ENCODE peak calls at places on chromosomes 6 and 20, in five cellular contexts. One of them, this sample, is unnamed.
A peak's percentile ranks its signal among the peaks of the same experiment; 100 is the strongest.

GRCh38 chr20:17636523-17637412 is 45.3 kb downstream of the RRBP1 start:
- DNase-seq in CD4-positive, CD25-positive, alpha-beta regulatory T cell: no peak
- DNase-seq in left ventricle myocardium inferior: no peak
- DNase-seq in CD8-positive, alpha-beta T cell: no peak
- DNase-seq in adrenal gland: no peak
- DNase-seq in this sample: no peak

GRCh38 chr20:22566876-22567658 is 17.3 kb downstream of the FOXA2 start:
- DNase-seq in CD4-positive, CD25-positive, alpha-beta regulatory T cell: no peak
- DNase-seq in left ventricle myocardium inferior: no peak
- DNase-seq in CD8-positive, alpha-beta T cell: no peak
- DNase-seq in adrenal gland: no peak
- DNase-seq in this sample: no peak

GRCh38 chr20:32456869-32457421 is 98.8 kb downstream of the ASXL1 start:
- DNase-seq in CD4-positive, CD25-positive, alpha-beta regulatory T cell: no peak
- DNase-seq in left ventricle myocardium inferior: no peak
- DNase-seq in CD8-positive, alpha-beta T cell: peak; percentile 40
- DNase-seq in adrenal gland: no peak
- DNase-seq in this sample: peak; percentile 35

GRCh38 chr20:51801220-51801991 is 915 bp downstream of the SALL4 start:
- DNase-seq in CD4-positive, CD25-positive, alpha-beta regulatory T cell: no peak
- DNase-seq in left ventricle myocardium inferior: no peak
- DNase-seq in CD8-positive, alpha-beta T cell: no peak
- DNase-seq in adrenal gland: no peak
- DNase-seq in this sample: no peak

GRCh38 chr6:126228001-126228791 is 111.7 kb upstream of the CENPW start:
- DNase-seq in CD4-positive, CD25-positive, alpha-beta regulatory T cell: no peak
- DNase-seq in left ventricle myocardium inferior: no peak
- DNase-seq in CD8-positive, alpha-beta T cell: no peak
- DNase-seq in adrenal gland: peak; percentile 64
- DNase-seq in this sample: no peak

GRCh38 chr6:108115598-108116058 is 41.1 kb upstream of the OSTM1 start:
- DNase-seq in CD4-positive, CD25-positive, alpha-beta regulatory T cell: no peak
- DNase-seq in left ventricle myocardium inferior: peak; percentile 25
- DNase-seq in CD8-positive, alpha-beta T cell: no peak
- DNase-seq in adrenal gland: peak; percentile 63
- DNase-seq in this sample: peak; percentile 45

GRCh38 chr6:87692097-87692496 is 9.9 kb downstream of the AKIRIN2 start:
- DNase-seq in CD4-positive, CD25-positive, alpha-beta regulatory T cell: no peak
- DNase-seq in left ventricle myocardium inferior: no peak
- DNase-seq in CD8-positive, alpha-beta T cell: no peak
- DNase-seq in adrenal gland: no peak
- DNase-seq in this sample: no peak

GRCh38 chr20:52127309-52127708 is 64.3 kb downstream of the ZFP64 start:
- DNase-seq in CD4-positive, CD25-positive, alpha-beta regulatory T cell: no peak
- DNase-seq in left ventricle myocardium inferior: no peak
- DNase-seq in CD8-positive, alpha-beta T cell: no peak
- DNase-seq in adrenal gland: no peak
- DNase-seq in this sample: no peak

GRCh38 chr6:170033666-170034065 is 257.2 kb downstream of the DLL1 start:
- DNase-seq in CD4-positive, CD25-positive, alpha-beta regulatory T cell: no peak
- DNase-seq in left ventricle myocardium inferior: no peak
- DNase-seq in CD8-positive, alpha-beta T cell: no peak
- DNase-seq in adrenal gland: peak; percentile 31
- DNase-seq in this sample: no peak

GRCh38 chr20:17059465-17059864 is 167.4 kb upstream of the PCSK2 start:
- DNase-seq in CD4-positive, CD25-positive, alpha-beta regulatory T cell: no peak
- DNase-seq in left ventricle myocardium inferior: no peak
- DNase-seq in CD8-positive, alpha-beta T cell: no peak
- DNase-seq in adrenal gland: no peak
- DNase-seq in this sample: peak; percentile 23

GRCh38 chr6:147909645-147910044 is 401.2 kb downstream of the SAMD5 start:
- DNase-seq in CD4-positive, CD25-positive, alpha-beta regulatory T cell: no peak
- DNase-seq in left ventricle myocardium inferior: no peak
- DNase-seq in CD8-positive, alpha-beta T cell: no peak
- DNase-seq in adrenal gland: no peak
- DNase-seq in this sample: no peak

GRCh38 chr6:100260584-100260983 is 204.1 kb downstream of the SIM1 start:
- DNase-seq in CD4-positive, CD25-positive, alpha-beta regulatory T cell: no peak
- DNase-seq in left ventricle myocardium inferior: no peak
- DNase-seq in CD8-positive, alpha-beta T cell: no peak
- DNase-seq in adrenal gland: no peak
- DNase-seq in this sample: no peak

GRCh38 chr6:131949909-131950766 is 1.0 kb downstream of the CCN2 start:
- DNase-seq in CD4-positive, CD25-positive, alpha-beta regulatory T cell: no peak
- DNase-seq in left ventricle myocardium inferior: peak; percentile 76
- DNase-seq in CD8-positive, alpha-beta T cell: no peak
- DNase-seq in adrenal gland: peak; percentile 84
- DNase-seq in this sample: peak; percentile 96

GRCh38 chr6:20433929-20434328 is 32.2 kb downstream of the E2F3 start:
- DNase-seq in CD4-positive, CD25-positive, alpha-beta regulatory T cell: no peak
- DNase-seq in left ventricle myocardium inferior: no peak
- DNase-seq in CD8-positive, alpha-beta T cell: no peak
- DNase-seq in adrenal gland: no peak
- DNase-seq in this sample: no peak

GRCh38 chr6:149182262-149182661 is 135.2 kb upstream of the TAB2 start:
- DNase-seq in CD4-positive, CD25-positive, alpha-beta regulatory T cell: no peak
- DNase-seq in left ventricle myocardium inferior: no peak
- DNase-seq in CD8-positive, alpha-beta T cell: no peak
- DNase-seq in adrenal gland: no peak
- DNase-seq in this sample: no peak

GRCh38 chr20:33811763-33812672 is 870 bp downstream of the CHMP4B start:
- DNase-seq in CD4-positive, CD25-positive, alpha-beta regulatory T cell: peak; percentile 13
- DNase-seq in left ventricle myocardium inferior: peak; percentile 45
- DNase-seq in CD8-positive, alpha-beta T cell: peak; percentile 23
- DNase-seq in adrenal gland: peak; percentile 93
- DNase-seq in this sample: peak; percentile 73

GRCh38 chr6:35716798-35717197 is 20.0 kb upstream of the ARMC12 start:
- DNase-seq in CD4-positive, CD25-positive, alpha-beta regulatory T cell: no peak
- DNase-seq in left ventricle myocardium inferior: no peak
- DNase-seq in CD8-positive, alpha-beta T cell: no peak
- DNase-seq in adrenal gland: no peak
- DNase-seq in this sample: no peak

GRCh38 chr20:20261159-20261558 is 106.7 kb upstream of the INSM1 start:
- DNase-seq in CD4-positive, CD25-positive, alpha-beta regulatory T cell: no peak
- DNase-seq in left ventricle myocardium inferior: no peak
- DNase-seq in CD8-positive, alpha-beta T cell: no peak
- DNase-seq in adrenal gland: no peak
- DNase-seq in this sample: no peak

GRCh38 chr6:43088654-43089056 is 12.5 kb downstream of the PTK7 start:
- DNase-seq in CD4-positive, CD25-positive, alpha-beta regulatory T cell: no peak
- DNase-seq in left ventricle myocardium inferior: no peak
- DNase-seq in CD8-positive, alpha-beta T cell: no peak
- DNase-seq in adrenal gland: no peak
- DNase-seq in this sample: no peak

GRCh38 chr6:332671-333070 is 40.4 kb downstream of the DUSP22 start:
- DNase-seq in CD4-positive, CD25-positive, alpha-beta regulatory T cell: no peak
- DNase-seq in left ventricle myocardium inferior: no peak
- DNase-seq in CD8-positive, alpha-beta T cell: no peak
- DNase-seq in adrenal gland: no peak
- DNase-seq in this sample: peak; percentile 49

GRCh38 chr6:28643017-28643740 is 117.5 kb downstream of the GPX5 start:
- DNase-seq in CD4-positive, CD25-positive, alpha-beta regulatory T cell: no peak
- DNase-seq in left ventricle myocardium inferior: no peak
- DNase-seq in CD8-positive, alpha-beta T cell: no peak
- DNase-seq in adrenal gland: no peak
- DNase-seq in this sample: peak; percentile 69

GRCh38 chr20:53298260-53298659 is 295.4 kb downstream of the ZNF217 start:
- DNase-seq in CD4-positive, CD25-positive, alpha-beta regulatory T cell: no peak
- DNase-seq in left ventricle myocardium inferior: no peak
- DNase-seq in CD8-positive, alpha-beta T cell: no peak
- DNase-seq in adrenal gland: no peak
- DNase-seq in this sample: no peak

GRCh38 chr20:47540443-47541354 is 39.0 kb downstream of the NCOA3 start:
- DNase-seq in CD4-positive, CD25-positive, alpha-beta regulatory T cell: no peak
- DNase-seq in left ventricle myocardium inferior: no peak
- DNase-seq in CD8-positive, alpha-beta T cell: no peak
- DNase-seq in adrenal gland: no peak
- DNase-seq in this sample: no peak

GRCh38 chr20:23820493-23820892 is 6.0 kb downstream of the CST2 start:
- DNase-seq in CD4-positive, CD25-positive, alpha-beta regulatory T cell: no peak
- DNase-seq in left ventricle myocardium inferior: no peak
- DNase-seq in CD8-positive, alpha-beta T cell: no peak
- DNase-seq in adrenal gland: no peak
- DNase-seq in this sample: no peak

GRCh38 chr6:33787336-33787953 is 1.5 kb downstream of the LEMD2 start:
- DNase-seq in CD4-positive, CD25-positive, alpha-beta regulatory T cell: no peak
- DNase-seq in left ventricle myocardium inferior: no peak
- DNase-seq in CD8-positive, alpha-beta T cell: no peak
- DNase-seq in adrenal gland: peak; percentile 67
- DNase-seq in this sample: peak; percentile 11

GRCh38 chr6:17505767-17506280 is 94.3 kb upstream of the FAM8A1 start:
- DNase-seq in CD4-positive, CD25-positive, alpha-beta regulatory T cell: no peak
- DNase-seq in left ventricle myocardium inferior: no peak
- DNase-seq in CD8-positive, alpha-beta T cell: no peak
- DNase-seq in adrenal gland: no peak
- DNase-seq in this sample: peak; percentile 21

GRCh38 chr6:108556250-108556649 is 4.5 kb upstream of the FOXO3 start:
- DNase-seq in CD4-positive, CD25-positive, alpha-beta regulatory T cell: no peak
- DNase-seq in left ventricle myocardium inferior: no peak
- DNase-seq in CD8-positive, alpha-beta T cell: no peak
- DNase-seq in adrenal gland: no peak
- DNase-seq in this sample: no peak

GRCh38 chr6:145214570-145214969 is 520.8 kb downstream of the EPM2A start:
- DNase-seq in CD4-positive, CD25-positive, alpha-beta regulatory T cell: no peak
- DNase-seq in left ventricle myocardium inferior: no peak
- DNase-seq in CD8-positive, alpha-beta T cell: no peak
- DNase-seq in adrenal gland: no peak
- DNase-seq in this sample: no peak

GRCh38 chr20:64104667-64105451 is 2.5 kb downstream of the NPBWR2 start:
- DNase-seq in CD4-positive, CD25-positive, alpha-beta regulatory T cell: no peak
- DNase-seq in left ventricle myocardium inferior: peak; percentile 4
- DNase-seq in CD8-positive, alpha-beta T cell: peak; percentile 2
- DNase-seq in adrenal gland: peak; percentile 45
- DNase-seq in this sample: no peak

GRCh38 chr6:225907-226306 is 66.4 kb upstream of the DUSP22 start:
- DNase-seq in CD4-positive, CD25-positive, alpha-beta regulatory T cell: no peak
- DNase-seq in left ventricle myocardium inferior: no peak
- DNase-seq in CD8-positive, alpha-beta T cell: no peak
- DNase-seq in adrenal gland: peak; percentile 20
- DNase-seq in this sample: no peak

GRCh38 chr6:36924131-36924530 is 30.4 kb upstream of the PI16 start:
- DNase-seq in CD4-positive, CD25-positive, alpha-beta regulatory T cell: no peak
- DNase-seq in left ventricle myocardium inferior: no peak
- DNase-seq in CD8-positive, alpha-beta T cell: no peak
- DNase-seq in adrenal gland: peak; percentile 10
- DNase-seq in this sample: peak; percentile 14

GRCh38 chr20:2604506-2604835 is 48.0 kb upstream of the NOP56 start:
- DNase-seq in CD4-positive, CD25-positive, alpha-beta regulatory T cell: no peak
- DNase-seq in left ventricle myocardium inferior: no peak
- DNase-seq in CD8-positive, alpha-beta T cell: no peak
- DNase-seq in adrenal gland: no peak
- DNase-seq in this sample: no peak

GRCh38 chr20:38119446-38119845 is 45.6 kb downstream of the TGM2 start:
- DNase-seq in CD4-positive, CD25-positive, alpha-beta regulatory T cell: no peak
- DNase-seq in left ventricle myocardium inferior: no peak
- DNase-seq in CD8-positive, alpha-beta T cell: no peak
- DNase-seq in adrenal gland: no peak
- DNase-seq in this sample: no peak

GRCh38 chr6:14871196-14871595 is 374.7 kb upstream of the JARID2 start:
- DNase-seq in CD4-positive, CD25-positive, alpha-beta regulatory T cell: no peak
- DNase-seq in left ventricle myocardium inferior: peak; percentile 38
- DNase-seq in CD8-positive, alpha-beta T cell: no peak
- DNase-seq in adrenal gland: no peak
- DNase-seq in this sample: no peak

GRCh38 chr6:22328499-22328898 is 31.7 kb upstream of the PRL start:
- DNase-seq in CD4-positive, CD25-positive, alpha-beta regulatory T cell: no peak
- DNase-seq in left ventricle myocardium inferior: no peak
- DNase-seq in CD8-positive, alpha-beta T cell: no peak
- DNase-seq in adrenal gland: no peak
- DNase-seq in this sample: no peak
- H3K9me3 ChIP-seq in CD4-positive, CD25-positive, alpha-beta regulatory T cell: no peaks in the 10 kb centered on the region
- H3K9me3 ChIP-seq in left ventricle myocardium inferior: no peaks in the 10 kb centered on the region
- H3K9me3 ChIP-seq in CD8-positive, alpha-beta T cell: no peaks in the 10 kb centered on the region
- H3K9me3 ChIP-seq in adrenal gland: no peaks in the 10 kb centered on the region
- H3K9me3 ChIP-seq in this sample: no peaks in the 10 kb centered on the region

GRCh38 chr20:46202758-46203509 is 84.8 kb downstream of the CD40 start:
- DNase-seq in CD4-positive, CD25-positive, alpha-beta regulatory T cell: no peak
- DNase-seq in left ventricle myocardium inferior: peak; percentile 29
- DNase-seq in CD8-positive, alpha-beta T cell: no peak
- DNase-seq in adrenal gland: peak; percentile 81
- DNase-seq in this sample: peak; percentile 43
- H3K9me3 ChIP-seq in CD4-positive, CD25-positive, alpha-beta regulatory T cell: no peaks in the 10 kb centered on the region
- H3K9me3 ChIP-seq in left ventricle myocardium inferior: no peaks in the 10 kb centered on the region
- H3K9me3 ChIP-seq in CD8-positive, alpha-beta T cell: no peaks in the 10 kb centered on the region
- H3K9me3 ChIP-seq in adrenal gland: no peaks in the 10 kb centered on the region
- H3K9me3 ChIP-seq in this sample: no peaks in the 10 kb centered on the region

DNA sequence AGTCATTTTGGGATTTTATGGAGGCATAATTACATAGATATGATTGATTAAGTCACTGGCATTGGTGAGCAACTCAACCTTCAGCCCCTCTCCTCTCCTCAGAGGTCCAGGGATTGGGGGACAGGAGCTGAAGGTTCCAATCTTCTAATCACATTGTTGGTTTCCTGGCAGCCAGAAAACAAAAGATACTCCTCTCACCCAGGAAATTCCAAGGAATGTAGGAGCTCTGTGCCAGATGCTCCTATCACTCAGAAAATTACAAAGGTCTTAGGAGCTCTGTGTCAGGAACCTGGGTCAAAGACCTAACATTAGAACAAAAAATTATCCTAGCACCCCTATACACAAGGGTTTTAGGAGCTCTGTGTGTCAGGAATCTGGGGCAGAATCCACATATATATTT is 679.7 kb upstream of the ID4 start:
- DNase-seq in CD4-positive, CD25-positive, alpha-beta regulatory T cell: no peak
- DNase-seq in left ventricle myocardium inferior: no peak
- DNase-seq in CD8-positive, alpha-beta T cell: no peak
- DNase-seq in adrenal gland: no peak
- DNase-seq in this sample: no peak
- H3K9me3 ChIP-seq in CD4-positive, CD25-positive, alpha-beta regulatory T cell: no peaks in the 10 kb centered on the region
- H3K9me3 ChIP-seq in left ventricle myocardium inferior: no peaks in the 10 kb centered on the region
- H3K9me3 ChIP-seq in CD8-positive, alpha-beta T cell: no peaks in the 10 kb centered on the region
- H3K9me3 ChIP-seq in adrenal gland: no peaks in the 10 kb centered on the region
- H3K9me3 ChIP-seq in this sample: no peaks in the 10 kb centered on the region

GRCh38 chr6:27400877-27401642 is 12.5 kb downstream of the ZNF391 start:
- DNase-seq in CD4-positive, CD25-positive, alpha-beta regulatory T cell: no peak
- DNase-seq in left ventricle myocardium inferior: no peak
- DNase-seq in CD8-positive, alpha-beta T cell: no peak
- DNase-seq in adrenal gland: no peak
- DNase-seq in this sample: no peak
- H3K9me3 ChIP-seq in CD4-positive, CD25-positive, alpha-beta regulatory T cell: peaks cover 38% of the 10 kb centered on the region
- H3K9me3 ChIP-seq in left ventricle myocardium inferior: peaks cover 72% of the 10 kb centered on the region
- H3K9me3 ChIP-seq in CD8-positive, alpha-beta T cell: peaks cover 19% of the 10 kb centered on the region
- H3K9me3 ChIP-seq in adrenal gland: peaks cover 36% of the 10 kb centered on the region
- H3K9me3 ChIP-seq in this sample: peaks cover 63% of the 10 kb centered on the region